ENCODE peak calls at places on chromosomes 12 and 14, in six cellular contexts. R is AG04450, F is pancreas, D is psoas muscle, M is cardiac muscle cell, Z is lower lobe of right lung. X is an unnamed sample.

GRCh38 chr14:32561520-32561919 is 232.4 kb downstream of the AKAP6 start:
- DNase-seq in R (no peak), D (no peak), M (peak), Z (no peak), F (no peak), X (no peak)

GRCh38 chr12:113030875-113031525 is 25.5 kb upstream of the DTX1 start:
- DNase-seq in M (peak), D (no peak), R (no peak), Z (no peak), F (no peak), X (no peak)

GRCh38 chr12:106434521-106434920 is 77.0 kb downstream of the POLR3B start:
- DNase-seq in R (no peak), F (no peak), D (no peak), Z (no peak), M (no peak), X (no peak)

GRCh38 chr12:16198884-16199283 is 78.6 kb downstream of the SLC15A5 start:
- DNase-seq in M (no peak), R (no peak), F (no peak), D (no peak), Z (no peak), X (no peak)

GRCh38 chr14:58587271-58587670 is 50.5 kb upstream of the DACT1 start:
- DNase-seq in R (peak), D (no peak), F (no peak), Z (no peak), M (no peak), X (no peak)

GRCh38 chr12:125216720-125217119 is 151.5 kb downstream of the AACS start:
- DNase-seq in M (no peak), F (no peak), Z (no peak), R (no peak), D (no peak), X (no peak)

GRCh38 chr14:101241807-101242278 is 319.5 kb upstream of the DIO3 start:
- DNase-seq in R (no peak), M (no peak), D (peak), F (no peak), Z (peak), X (peak)

GRCh38 chr12:50314629-50315312 is 31.5 kb upstream of the LIMA1 start:
- DNase-seq in Z (no peak), D (no peak), M (peak), F (no peak), R (peak), X (no peak)

GRCh38 chr14:95903616-95904107 is 27.0 kb downstream of the TUNAR start:
- DNase-seq in F (no peak), M (no peak), Z (no peak), D (no peak), R (no peak), X (no peak)

GRCh38 chr14:96754845-96755184 is 42.4 kb upstream of the VRK1 start:
- DNase-seq in F (no peak), M (no peak), R (no peak), D (no peak), Z (no peak), X (no peak)

GRCh38 chr14:74852922-74853530 is 22.9 kb downstream of the PROX2 start:
- DNase-seq in Z (no peak), D (no peak), F (no peak), R (peak), M (no peak), X (no peak)

GRCh38 chr14:87732562-87732961 is 260.4 kb downstream of the GALC start:
- DNase-seq in F (no peak), M (no peak), R (no peak), Z (no peak), D (no peak), X (no peak)

GRCh38 chr14:104677506-104678332 is 11.7 kb upstream of the INF2 start:
- DNase-seq in M (peak), Z (peak), F (peak), D (peak), R (peak), X (peak)

GRCh38 chr12:101775814-101776213 is 36.6 kb upstream of the SYCP3 start:
- DNase-seq in Z (no peak), F (no peak), R (no peak), M (no peak), D (no peak), X (no peak)

GRCh38 chr12:81668475-81668874 is 90.7 kb downstream of the PPFIA2 start:
- DNase-seq in D (no peak), F (no peak), Z (no peak), M (no peak), R (no peak), X (no peak)

DNA sequence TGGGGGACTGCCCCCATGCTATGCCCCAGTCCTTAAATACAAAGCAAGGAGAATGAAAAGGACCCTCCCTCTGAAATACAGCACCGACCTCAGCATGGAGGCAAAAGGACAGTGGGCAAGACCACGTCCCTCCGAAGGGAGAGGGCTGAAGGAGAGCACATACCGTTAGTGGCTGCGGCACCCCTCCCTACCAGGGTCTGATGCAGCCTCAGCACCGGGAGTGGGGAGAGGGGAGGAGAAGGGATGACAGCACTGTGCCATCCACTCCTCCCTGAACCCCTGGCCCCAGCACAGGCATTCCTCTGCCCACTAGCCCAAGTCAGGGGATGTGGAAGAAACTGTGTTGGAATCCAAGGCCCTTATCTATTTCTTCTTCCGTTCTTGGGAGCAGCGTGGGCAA is 3.6 kb upstream of the ACRBP start:
- DNase-seq in D (no peak), Z (peak), M (no peak), R (no peak), F (no peak), X (no peak)
- H3K27ac ChIP-seq in D (no peak), Z (no peak), M (no peak), R (no peak), F (no peak), X (no peak)

DNA sequence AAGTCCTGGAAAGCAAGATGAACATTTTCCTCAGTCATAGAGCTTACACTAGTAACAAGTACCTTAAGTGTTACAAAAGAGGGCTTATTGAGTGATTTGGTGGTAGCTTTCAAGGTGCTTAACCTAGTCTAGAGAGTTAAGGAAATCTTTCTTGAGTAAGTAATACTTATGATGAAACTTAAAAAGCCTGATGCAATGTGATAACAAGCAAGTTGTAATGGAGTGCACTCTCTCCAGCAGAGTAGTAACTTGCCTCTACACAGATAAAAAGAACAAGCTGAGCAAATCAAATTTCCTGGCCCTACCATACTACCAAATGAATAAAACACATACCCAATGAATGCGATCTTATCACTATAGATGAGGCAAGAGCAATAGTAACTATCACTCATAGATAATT is 639.9 kb upstream of the FBXO33 start:
- DNase-seq in D (no peak), Z (no peak), M (no peak), F (no peak), R (no peak), X (no peak)
- H3K4me3 ChIP-seq in D (no peak), Z (no peak), M (no peak), F (no peak), R (no peak), X (no peak)

GRCh38 chr14:93981874-93982683 is 5.7 kb upstream of the ASB2 start:
- DNase-seq in F (no peak), D (peak), R (no peak), Z (no peak), M (no peak), X (peak)
- H3K27ac ChIP-seq in F (no peak), D (peak), R (no peak), Z (no peak), M (peak), X (peak)

GRCh38 chr12:110600254-110600653 is 13.7 kb upstream of the TCTN1 start:
- DNase-seq in M (no peak), F (no peak), R (no peak), D (no peak), Z (no peak), X (no peak)

GRCh38 chr12:110606253-110606611 is 7.7 kb upstream of the TCTN1 start:
- DNase-seq in Z (no peak), M (no peak), F (no peak), R (no peak), D (no peak), X (no peak)
- H3K4me3 ChIP-seq in Z (peak), M (no peak), F (no peak), R (no peak), D (no peak), X (no peak)

DNA sequence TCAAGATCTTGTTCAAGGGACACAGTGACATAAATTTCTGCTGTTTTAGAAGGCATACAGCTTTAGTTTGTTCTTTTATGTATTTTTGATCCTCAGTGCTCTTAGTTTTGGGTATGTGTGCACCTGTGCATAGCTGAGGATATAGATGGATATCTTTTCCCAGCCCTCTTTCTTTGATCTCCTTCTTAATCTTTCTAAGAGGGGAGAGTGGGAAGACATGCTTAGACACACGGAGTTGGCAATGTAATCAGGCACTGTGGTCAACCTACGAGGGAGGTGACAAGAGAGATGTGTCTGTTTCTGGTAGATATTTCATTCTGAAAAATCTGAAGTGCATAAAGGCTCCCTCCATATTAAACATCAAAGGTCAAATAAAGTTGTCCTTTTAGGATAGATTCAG is 340.6 kb downstream of the TMEM132D start:
- DNase-seq in D (no peak), Z (no peak), M (no peak), F (no peak), R (no peak), X (no peak)
- H3K27ac ChIP-seq in D (no peak), Z (no peak), M (no peak), F (no peak), R (no peak), X (no peak)

DNA sequence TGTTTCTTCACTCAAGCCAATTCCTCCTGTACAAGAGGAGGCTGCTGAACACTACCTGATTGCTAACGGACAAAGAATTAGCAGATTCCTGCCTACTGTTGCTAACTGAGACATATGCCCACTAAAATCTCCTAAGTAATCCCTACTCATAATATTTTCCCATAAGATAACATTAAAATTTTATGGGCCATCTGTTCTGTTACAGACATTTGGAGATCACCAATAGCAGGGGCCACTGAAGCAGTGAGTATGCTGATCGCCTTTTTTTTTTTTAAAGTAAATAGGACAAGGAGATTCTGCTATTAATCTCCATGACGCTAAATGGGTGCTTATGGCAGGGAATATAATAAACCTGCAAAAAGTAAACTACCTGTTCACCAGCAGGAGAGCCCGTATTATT is 292.9 kb downstream of the MED13L start:
- DNase-seq in R (no peak), M (no peak), F (no peak), Z (no peak), D (no peak), X (no peak)
- H3K4me3 ChIP-seq in R (no peak), M (no peak), F (no peak), Z (no peak), D (no peak), X (no peak)

DNA sequence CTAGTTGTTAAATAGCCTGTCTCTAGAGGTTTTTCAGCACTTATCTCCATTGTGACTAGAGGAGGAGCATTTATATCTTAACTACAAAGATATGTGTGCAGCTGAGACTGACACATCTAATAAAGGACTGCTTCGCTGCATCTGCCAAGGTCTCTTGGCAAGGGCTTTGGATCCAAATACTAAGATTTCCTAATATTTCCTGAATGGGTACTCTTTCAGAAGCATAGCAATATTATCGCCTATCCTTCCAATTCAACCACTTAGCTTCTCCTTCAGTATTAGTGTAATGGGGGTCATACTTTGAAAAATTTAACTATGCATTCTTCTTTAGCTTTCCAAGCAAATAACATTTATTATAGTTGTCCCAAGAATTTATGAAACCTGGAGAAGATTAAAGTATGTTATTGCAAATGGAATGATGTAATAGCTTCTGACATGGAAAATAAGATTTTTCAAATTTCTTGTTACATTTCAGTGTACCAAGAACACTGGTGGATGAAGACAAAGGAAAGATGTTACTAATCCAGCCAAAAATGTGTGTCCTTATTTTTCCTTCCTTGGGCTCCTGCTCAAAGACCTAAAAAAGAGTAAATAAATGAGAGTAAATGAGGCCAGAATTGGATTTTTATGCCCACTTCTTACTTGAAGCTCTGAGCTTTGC is 242.9 kb upstream of the PDE3A start:
- DNase-seq in Z (no peak), D (no peak), R (no peak), M (no peak), F (no peak), X (no peak)
- H3K27ac ChIP-seq in Z (no peak), D (no peak), R (no peak), M (no peak), F (no peak), X (no peak)

DNA sequence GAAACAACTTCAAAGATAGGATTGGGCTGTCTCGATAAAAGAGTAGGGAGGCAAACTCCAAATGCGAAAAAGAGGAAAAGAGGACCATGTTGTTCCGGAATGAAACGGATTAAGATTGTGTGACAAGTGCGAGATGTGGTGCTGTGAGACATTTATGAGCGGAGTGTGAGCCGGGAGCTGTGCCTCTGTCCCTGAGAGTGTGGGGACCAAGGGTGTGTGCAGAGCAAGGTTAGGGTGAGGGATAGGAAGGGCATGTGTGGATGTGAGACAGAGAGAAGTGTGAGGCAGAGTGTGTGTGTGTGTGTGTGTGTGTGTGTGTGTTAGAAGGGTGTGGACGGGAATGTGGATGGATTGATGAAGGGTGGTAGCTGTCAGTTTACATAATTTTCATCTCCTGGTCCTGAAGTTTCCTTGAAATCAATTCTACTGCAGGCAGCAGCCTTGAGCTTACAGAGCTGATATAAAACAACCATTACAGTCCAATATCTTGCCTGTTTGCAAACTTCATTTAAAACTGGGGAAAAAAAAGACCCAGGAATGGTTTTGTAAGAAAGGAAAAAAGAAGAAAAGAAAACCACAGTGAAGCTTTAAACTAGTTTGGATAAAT is 4.3 kb upstream of the OTX2 start:
- DNase-seq in Z (no peak), M (no peak), D (no peak), R (no peak), F (no peak), X (no peak)
- H3K4me3 ChIP-seq in Z (no peak), M (no peak), D (no peak), R (no peak), F (no peak), X (no peak)